ENCODE peak calls at places on chromosomes 5 and 9, in four cellular contexts. U is H1, I is B cell, B is WERI-Rb-1. M is an unnamed sample.

GRCh38 chr5:79689541-79690466 is at the start of gene CMYA5:
- DNase-seq in U (no peak), I (no peak), B (no peak), M (no peak)

GRCh38 chr5:177605078-177605477 is 5.1 kb downstream of the B4GALT7 start:
- DNase-seq in U (no peak), I (no peak), B (no peak), M (no peak)

GRCh38 chr5:78699565-78700143 is 51.1 kb upstream of the LHFPL2 start:
- DNase-seq in U (no peak), I (no peak), B (no peak), M (no peak)

GRCh38 chr9:125446581-125447094 is 185.0 kb downstream of the GAPVD1 start:
- DNase-seq in U (no peak), I (peak; percentile 94), B (no peak), M (no peak)

GRCh38 chr9:34380511-34381315 is 4.0 kb upstream of the MYORG start:
- DNase-seq in U (no peak), I (peak; percentile 76), B (no peak), M (peak; percentile 62)

GRCh38 chr9:121609845-121610637 is 41.4 kb upstream of the DAB2IP start:
- DNase-seq in U (no peak), I (no peak), B (no peak), M (no peak)

GRCh38 chr5:91140657-91141056 is 242.5 kb downstream of the ARRDC3 start:
- DNase-seq in U (no peak), I (no peak), B (no peak), M (no peak)

GRCh38 chr5:43638107-43638506 is 35.1 kb downstream of the NNT start:
- DNase-seq in U (no peak), I (no peak), B (no peak), M (no peak)

GRCh38 chr5:180121799-180122198 is 50.2 kb upstream of the RNF130 start:
- DNase-seq in U (no peak), I (no peak), B (no peak), M (no peak)

GRCh38 chr5:150497274-150497988 is 10.5 kb upstream of the NDST1 start:
- DNase-seq in U (no peak), I (no peak), B (no peak), M (no peak)

GRCh38 chr9:99823392-99824377 is 2.0 kb downstream of the NR4A3 start:
- DNase-seq in U (no peak), I (peak; percentile 64), B (peak; percentile 41), M (peak; percentile 56)

GRCh38 chr5:110900829-110901228 is 162.0 kb downstream of the SLC25A46 start:
- DNase-seq in U (no peak), I (no peak), B (no peak), M (no peak)

GRCh38 chr5:63456279-63456678 is 506.0 kb downstream of the HTR1A start:
- DNase-seq in U (no peak), I (no peak), B (no peak), M (no peak)

GRCh38 chr5:112390327-112390726 is 28.8 kb downstream of the EPB41L4A start:
- DNase-seq in U (no peak), I (no peak), B (peak; percentile 54), M (no peak)

GRCh38 chr9:134057751-134058701 is 9.8 kb downstream of the BRD3 start:
- DNase-seq in U (no peak), I (no peak), B (no peak), M (no peak)

GRCh38 chr9:110432253-110432652 is 94.6 kb upstream of the TXNDC8 start:
- DNase-seq in U (no peak), I (no peak), B (no peak), M (no peak)

GRCh38 chr9:68702493-68702892 is 2.5 kb upstream of the PIP5K1B start:
- DNase-seq in U (no peak), I (no peak), B (no peak), M (no peak)

GRCh38 chr9:38382141-38382540 is 10.4 kb upstream of the ALDH1B1 start:
- DNase-seq in U (no peak), I (no peak), B (peak; percentile 23), M (no peak)

GRCh38 chr5:153753645-153754432 is 263.4 kb downstream of the GRIA1 start:
- DNase-seq in U (no peak), I (no peak), B (no peak), M (no peak)

GRCh38 chr5:87770601-87771121 is 357.9 kb upstream of the CCNH start:
- DNase-seq in U (no peak), I (no peak), B (no peak), M (no peak)

GRCh38 chr9:27470291-27470805 is 53.7 kb upstream of the IFNK start:
- DNase-seq in U (no peak), I (no peak), B (peak; percentile 52), M (no peak)
- TF ChIP-seq CTCF in U (no peak), I (no peak), B (no peak), M (no peak)

GRCh38 chr5:167570431-167570830 is 721.0 kb upstream of the WWC1 start:
- DNase-seq in U (no peak), I (no peak), B (no peak), M (no peak)

GRCh38 chr5:167561796-167562195 is 729.6 kb upstream of the WWC1 start:
- DNase-seq in U (no peak), I (no peak), B (no peak), M (no peak)

DNA sequence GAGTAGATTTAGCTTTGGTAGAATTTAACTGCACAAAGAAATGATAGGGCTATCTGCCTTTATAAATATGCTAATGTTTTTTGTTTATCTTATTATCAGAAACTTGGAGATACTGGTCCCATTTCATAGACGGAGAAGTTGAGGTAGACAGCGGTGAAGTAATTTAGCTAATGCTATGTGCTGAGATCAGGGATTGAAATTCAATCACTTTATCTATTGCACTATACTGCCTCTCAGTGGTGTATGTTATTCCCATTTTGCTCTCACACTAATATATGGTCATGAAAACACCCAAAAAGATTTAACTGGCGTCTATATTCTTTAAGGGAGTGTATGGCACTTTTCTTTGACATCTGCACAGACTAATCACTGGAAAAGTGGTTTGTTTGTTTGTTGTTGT is 725.9 kb upstream of the WWC1 start:
- DNase-seq in U (no peak), I (no peak), B (no peak), M (no peak)
- TF ChIP-seq CTCF in U (peak; percentile 39), I (no peak), B (peak; percentile 24), M (no peak)

GRCh38 chr9:20292002-20292401 is 330.3 kb downstream of the MLLT3 start:
- DNase-seq in U (no peak), I (no peak), B (no peak), M (no peak)
- TF ChIP-seq CTCF in U (peak; percentile 39), I (no peak), B (peak; percentile 5), M (no peak)

GRCh38 chr5:139844472-139845145 is 49.0 kb downstream of the PSD2 start:
- DNase-seq in U (peak; percentile 64), I (peak; percentile 80), B (peak; percentile 95), M (peak; percentile 63)
- TF ChIP-seq CTCF in U (peak; percentile 96), I (peak; percentile 85), B (peak; percentile 89), M (peak; percentile 65)

M was measured in natural killer cell.